ENCODE peak calls at places on chromosomes 3 and 15, in four cellular contexts. One of them, this sample, is unnamed.

GRCh38 chr3:104190681-104191080 is 1176.0 kb upstream of the ALCAM start:
- DNase-seq in heart right ventricle: no peak
- DNase-seq in lower lobe of right lung: no peak
- DNase-seq in endothelial cell of umbilical vein: peak; percentile 66
- DNase-seq in this sample: no peak

GRCh38 chr15:68298882-68299381 is 21.4 kb downstream of the FEM1B start:
- DNase-seq in heart right ventricle: peak; percentile 19
- DNase-seq in lower lobe of right lung: no peak
- DNase-seq in endothelial cell of umbilical vein: no peak
- DNase-seq in this sample: no peak

GRCh38 chr3:53426918-53427317 is 67.5 kb upstream of the CACNA1D start:
- DNase-seq in heart right ventricle: no peak
- DNase-seq in lower lobe of right lung: no peak
- DNase-seq in endothelial cell of umbilical vein: no peak
- DNase-seq in this sample: no peak

GRCh38 chr15:99621767-99622166 is 56.0 kb downstream of the MEF2A start:
- DNase-seq in heart right ventricle: no peak
- DNase-seq in lower lobe of right lung: no peak
- DNase-seq in endothelial cell of umbilical vein: no peak
- DNase-seq in this sample: no peak

GRCh38 chr15:38991126-38991525 is 426.5 kb upstream of the RASGRP1 start:
- DNase-seq in heart right ventricle: no peak
- DNase-seq in lower lobe of right lung: no peak
- DNase-seq in endothelial cell of umbilical vein: peak; percentile 83
- DNase-seq in this sample: no peak

GRCh38 chr15:77421370-77421700 is 647 bp downstream of the HMG20A start:
- DNase-seq in heart right ventricle: no peak
- DNase-seq in lower lobe of right lung: no peak
- DNase-seq in endothelial cell of umbilical vein: peak; percentile 43
- DNase-seq in this sample: no peak

GRCh38 chr3:109187390-109187789 is 50.9 kb downstream of the C3orf85 start:
- DNase-seq in heart right ventricle: no peak
- DNase-seq in lower lobe of right lung: no peak
- DNase-seq in endothelial cell of umbilical vein: no peak
- DNase-seq in this sample: no peak

GRCh38 chr15:58392611-58393161 is 39.1 kb upstream of the LIPC start:
- DNase-seq in heart right ventricle: no peak
- DNase-seq in lower lobe of right lung: no peak
- DNase-seq in endothelial cell of umbilical vein: no peak
- DNase-seq in this sample: no peak

GRCh38 chr3:64648927-64649906 is 38.6 kb downstream of the ADAMTS9 start:
- DNase-seq in heart right ventricle: no peak
- DNase-seq in lower lobe of right lung: no peak
- DNase-seq in endothelial cell of umbilical vein: no peak
- DNase-seq in this sample: no peak

GRCh38 chr3:168878655-168879054 is 782.9 kb upstream of the GOLIM4 start:
- DNase-seq in heart right ventricle: no peak
- DNase-seq in lower lobe of right lung: no peak
- DNase-seq in endothelial cell of umbilical vein: peak; percentile 31
- DNase-seq in this sample: no peak

GRCh38 chr3:178777718-178778411 is 241.6 kb downstream of the KCNMB2 start:
- DNase-seq in heart right ventricle: no peak
- DNase-seq in lower lobe of right lung: no peak
- DNase-seq in endothelial cell of umbilical vein: no peak
- DNase-seq in this sample: no peak

GRCh38 chr3:197080344-197080743 is 50.7 kb upstream of the MELTF start:
- DNase-seq in heart right ventricle: no peak
- DNase-seq in lower lobe of right lung: no peak
- DNase-seq in endothelial cell of umbilical vein: no peak
- DNase-seq in this sample: no peak

GRCh38 chr3:138284079-138284478 is 45.6 kb downstream of the NME9 start:
- DNase-seq in heart right ventricle: no peak
- DNase-seq in lower lobe of right lung: no peak
- DNase-seq in endothelial cell of umbilical vein: no peak
- DNase-seq in this sample: no peak

GRCh38 chr15:51185213-51185619 is 90.5 kb upstream of the TNFAIP8L3 start:
- DNase-seq in heart right ventricle: no peak
- DNase-seq in lower lobe of right lung: no peak
- DNase-seq in endothelial cell of umbilical vein: no peak
- DNase-seq in this sample: no peak
- H3K27ac ChIP-seq in heart right ventricle: no peak overlapping the region
- H3K27ac ChIP-seq in lower lobe of right lung: no peak overlapping the region
- H3K27ac ChIP-seq in endothelial cell of umbilical vein: no peak overlapping the region
- H3K27ac ChIP-seq in this sample: no peak overlapping the region

GRCh38 chr15:67166280-67167009 is 88.0 kb downstream of the AAGAB start:
- DNase-seq in heart right ventricle: no peak
- DNase-seq in lower lobe of right lung: no peak
- DNase-seq in endothelial cell of umbilical vein: no peak
- DNase-seq in this sample: no peak

GRCh38 chr15:67164401-67164791 is 90.1 kb downstream of the AAGAB start:
- DNase-seq in heart right ventricle: peak; percentile 50
- DNase-seq in lower lobe of right lung: peak; percentile 61
- DNase-seq in endothelial cell of umbilical vein: peak; percentile 63
- DNase-seq in this sample: no peak

GRCh38 chr15:67165653-67166260 is 88.7 kb downstream of the AAGAB start:
- DNase-seq in heart right ventricle: no peak
- DNase-seq in lower lobe of right lung: no peak
- DNase-seq in endothelial cell of umbilical vein: peak; percentile 87
- DNase-seq in this sample: no peak

GRCh38 chr15:67163180-67163579 is 91.3 kb downstream of the AAGAB start:
- DNase-seq in heart right ventricle: no peak
- DNase-seq in lower lobe of right lung: no peak
- DNase-seq in endothelial cell of umbilical vein: no peak
- DNase-seq in this sample: no peak

GRCh38 chr15:67164811-67165652 is 89.4 kb downstream of the AAGAB start:
- DNase-seq in heart right ventricle: peak; percentile 73
- DNase-seq in lower lobe of right lung: no peak
- DNase-seq in endothelial cell of umbilical vein: peak; percentile 79
- DNase-seq in this sample: no peak
- H3K27ac ChIP-seq in heart right ventricle: peak overlapping the region; percentile 36
- H3K27ac ChIP-seq in lower lobe of right lung: peak overlapping the region; percentile 3
- H3K27ac ChIP-seq in endothelial cell of umbilical vein: peak overlapping the region; percentile 83
- H3K27ac ChIP-seq in this sample: no peak overlapping the region

GRCh38 chr3:71581981-71582611 is 1.4 kb downstream of the FOXP1 start:
- DNase-seq in heart right ventricle: peak; percentile 69
- DNase-seq in lower lobe of right lung: peak; percentile 83
- DNase-seq in endothelial cell of umbilical vein: peak; percentile 56
- DNase-seq in this sample: peak; percentile 53

GRCh38 chr3:71579934-71580318 is 3.6 kb downstream of the FOXP1 start:
- DNase-seq in heart right ventricle: no peak
- DNase-seq in lower lobe of right lung: no peak
- DNase-seq in endothelial cell of umbilical vein: peak; percentile 72
- DNase-seq in this sample: no peak

GRCh38 chr3:71580636-71581215 is 2.8 kb downstream of the FOXP1 start:
- DNase-seq in heart right ventricle: no peak
- DNase-seq in lower lobe of right lung: no peak
- DNase-seq in endothelial cell of umbilical vein: peak; percentile 42
- DNase-seq in this sample: no peak

GRCh38 chr3:71582612-71583568 is 638 bp downstream of the FOXP1 start:
- DNase-seq in heart right ventricle: peak; percentile 81
- DNase-seq in lower lobe of right lung: peak; percentile 91
- DNase-seq in endothelial cell of umbilical vein: peak; percentile 78
- DNase-seq in this sample: peak; percentile 58

DNA sequence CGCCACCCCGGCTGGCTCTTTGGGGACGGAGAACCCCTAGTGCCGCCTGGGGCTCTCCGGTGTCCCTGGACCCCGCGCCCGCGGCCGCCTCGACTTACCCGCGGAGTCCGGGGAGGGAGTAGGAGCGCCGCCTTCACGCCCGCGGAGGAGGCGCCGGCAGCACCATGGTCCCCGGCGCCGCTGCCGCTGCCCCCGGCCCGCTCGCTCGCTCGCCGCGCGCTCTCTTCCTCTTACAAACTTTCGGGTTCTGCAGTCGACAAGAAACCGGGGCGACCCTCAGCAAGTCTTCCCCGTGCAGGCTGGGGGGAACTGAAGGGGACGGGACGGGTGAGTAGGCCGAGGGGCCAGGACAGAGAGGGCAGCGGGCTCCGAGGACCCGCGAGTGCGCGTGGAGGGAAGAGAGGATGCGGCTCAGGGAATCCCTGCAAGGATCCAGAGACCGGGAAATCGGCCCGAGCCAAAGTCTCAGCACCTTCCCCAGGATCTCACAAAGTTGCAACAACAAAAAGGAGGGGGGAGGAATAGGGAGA is 2.0 kb downstream of the FOXP1 start:
- DNase-seq in heart right ventricle: peak; percentile 34
- DNase-seq in lower lobe of right lung: peak; percentile 73
- DNase-seq in endothelial cell of umbilical vein: peak; percentile 52
- DNase-seq in this sample: peak; percentile 47
- H3K27ac ChIP-seq in heart right ventricle: peak overlapping the region; percentile 97
- H3K27ac ChIP-seq in lower lobe of right lung: peak overlapping the region; percentile 93
- H3K27ac ChIP-seq in endothelial cell of umbilical vein: peak overlapping the region; percentile 78
- H3K27ac ChIP-seq in this sample: peak overlapping the region; percentile 96

GRCh38 chr3:13828501-13828900 is 51.4 kb downstream of the WNT7A start:
- DNase-seq in heart right ventricle: no peak
- DNase-seq in lower lobe of right lung: no peak
- DNase-seq in endothelial cell of umbilical vein: no peak
- DNase-seq in this sample: no peak
- H3K27ac ChIP-seq in heart right ventricle: no peak overlapping the region
- H3K27ac ChIP-seq in lower lobe of right lung: no peak overlapping the region
- H3K27ac ChIP-seq in endothelial cell of umbilical vein: no peak overlapping the region
- H3K27ac ChIP-seq in this sample: no peak overlapping the region

DNA sequence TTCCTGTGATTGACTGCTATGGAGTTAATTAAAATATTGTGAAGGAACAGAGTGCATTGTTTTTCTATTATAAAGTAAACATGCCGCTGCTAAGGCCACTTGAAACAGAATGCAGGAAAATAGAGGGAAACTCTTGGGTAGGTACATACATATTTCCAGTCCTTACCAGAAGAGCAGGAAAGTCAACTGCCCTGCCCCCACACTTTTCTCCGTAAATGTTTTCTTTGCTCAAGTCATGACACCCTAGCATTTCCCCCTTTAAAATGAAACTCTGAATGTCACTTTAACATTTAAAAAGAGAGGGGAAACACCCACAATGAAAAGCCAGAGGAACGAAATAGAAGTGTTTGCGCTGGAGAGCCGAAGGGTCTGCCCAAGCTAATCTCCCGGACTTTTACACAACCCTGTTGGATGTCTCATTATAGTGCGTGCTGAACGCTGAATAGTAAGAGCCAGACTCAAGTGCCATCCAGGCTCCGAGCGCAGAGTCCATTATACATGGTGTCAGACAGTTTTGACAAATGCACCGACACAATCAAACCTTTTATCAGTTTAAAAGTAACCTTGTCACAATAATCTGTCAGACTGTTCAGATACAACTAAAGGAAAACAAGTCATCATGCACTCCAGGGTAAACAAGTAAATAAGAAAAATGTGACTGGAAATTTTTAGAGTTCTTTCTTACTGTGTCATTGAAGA is 159.6 kb downstream of the RBMS3 start:
- DNase-seq in heart right ventricle: no peak
- DNase-seq in lower lobe of right lung: no peak
- DNase-seq in endothelial cell of umbilical vein: peak; percentile 59
- DNase-seq in this sample: no peak
- H3K27ac ChIP-seq in heart right ventricle: no peak overlapping the region
- H3K27ac ChIP-seq in lower lobe of right lung: peak overlapping the region; percentile 71
- H3K27ac ChIP-seq in endothelial cell of umbilical vein: peak overlapping the region; percentile 21
- H3K27ac ChIP-seq in this sample: no peak overlapping the region